ENCODE peak calls at places on chromosomes 7 and 10, in ten cellular contexts. F is HCT116, J is cardiac muscle cell, Q is lower lobe of right lung, V is hepatocyte, B is GM06990, Y is colonic mucosa, I is A549, T is left ventricle myocardium inferior, G is right lobe of liver. Z is an unnamed sample.

GRCh38 chr7:43888983-43889945 is 17.1 kb downstream of the URGCP start:
- DNase-seq in F (no peak), Q (no peak), I (no peak), G (no peak), V (no peak), B (no peak), Y (no peak), J (no peak), T (no peak), Z (peak; percentile 37)

GRCh38 chr10:60460058-60460457 is 70.4 kb upstream of the ANK3 start:
- DNase-seq in Y (no peak), Q (no peak), B (no peak), V (no peak), G (no peak), J (no peak), T (no peak), I (no peak), F (no peak), Z (no peak)

GRCh38 chr10:14889318-14889717 is 10.7 kb downstream of the SUV39H2 start:
- DNase-seq in F (no peak), G (no peak), V (no peak), I (peak; percentile 32), B (no peak), T (no peak), Q (no peak), Y (no peak), J (no peak), Z (peak; percentile 29)

GRCh38 chr10:92849234-92849525 is 860 bp downstream of the EXOC6 start:
- DNase-seq in G (no peak), I (no peak), B (no peak), J (no peak), F (no peak), V (no peak), Y (no peak), T (no peak), Q (no peak), Z (peak; percentile 31)

GRCh38 chr10:58305821-58306220 is 29.0 kb upstream of the UBE2D1 start:
- DNase-seq in Y (no peak), F (no peak), Q (no peak), J (no peak), V (no peak), I (no peak), T (no peak), B (no peak), G (no peak), Z (no peak)

GRCh38 chr7:155998328-155998691 is 186.0 kb upstream of the SHH start:
- DNase-seq in I (no peak), T (no peak), Q (no peak), V (no peak), F (no peak), B (no peak), G (no peak), Y (no peak), J (no peak), Z (no peak)

GRCh38 chr10:97023401-97024180 is 162.2 kb downstream of the SLIT1 start:
- DNase-seq in T (no peak), V (no peak), Y (no peak), I (no peak), G (no peak), F (no peak), J (no peak), B (no peak), Q (no peak), Z (peak; percentile 39)

GRCh38 chr7:129902788-129903422 is 49.9 kb downstream of the UBE2H start:
- DNase-seq in J (no peak), Y (no peak), B (no peak), I (no peak), V (no peak), T (no peak), F (no peak), Q (no peak), G (no peak), Z (no peak)

GRCh38 chr10:110303681-110304080 is 1.0 kb downstream of the SMNDC1 start:
- DNase-seq in G (no peak), T (no peak), V (no peak), B (no peak), Y (no peak), Q (no peak), J (no peak), F (no peak), I (no peak), Z (no peak)

GRCh38 chr7:22831602-22832001 is 9.0 kb upstream of the TOMM7 start:
- DNase-seq in Q (no peak), B (no peak), J (no peak), Y (no peak), G (no peak), V (no peak), F (no peak), I (no peak), T (no peak), Z (no peak)

GRCh38 chr10:46995234-46995633 is 84.0 kb downstream of the PTPN20 start:
- DNase-seq in F (no peak), V (no peak), J (peak; percentile 6), T (no peak), B (no peak), G (no peak), Q (no peak), Y (no peak), I (no peak), Z (no peak)

GRCh38 chr10:46998192-46998591 is 87.0 kb downstream of the PTPN20 start:
- DNase-seq in B (no peak), I (no peak), V (no peak), Y (no peak), F (no peak), J (no peak), T (no peak), G (no peak), Q (no peak), Z (no peak)

GRCh38 chr10:46998595-46998994 is 87.4 kb downstream of the PTPN20 start:
- DNase-seq in Y (no peak), V (no peak), J (no peak), I (no peak), F (no peak), Q (no peak), T (no peak), G (no peak), B (no peak), Z (no peak)

DNA sequence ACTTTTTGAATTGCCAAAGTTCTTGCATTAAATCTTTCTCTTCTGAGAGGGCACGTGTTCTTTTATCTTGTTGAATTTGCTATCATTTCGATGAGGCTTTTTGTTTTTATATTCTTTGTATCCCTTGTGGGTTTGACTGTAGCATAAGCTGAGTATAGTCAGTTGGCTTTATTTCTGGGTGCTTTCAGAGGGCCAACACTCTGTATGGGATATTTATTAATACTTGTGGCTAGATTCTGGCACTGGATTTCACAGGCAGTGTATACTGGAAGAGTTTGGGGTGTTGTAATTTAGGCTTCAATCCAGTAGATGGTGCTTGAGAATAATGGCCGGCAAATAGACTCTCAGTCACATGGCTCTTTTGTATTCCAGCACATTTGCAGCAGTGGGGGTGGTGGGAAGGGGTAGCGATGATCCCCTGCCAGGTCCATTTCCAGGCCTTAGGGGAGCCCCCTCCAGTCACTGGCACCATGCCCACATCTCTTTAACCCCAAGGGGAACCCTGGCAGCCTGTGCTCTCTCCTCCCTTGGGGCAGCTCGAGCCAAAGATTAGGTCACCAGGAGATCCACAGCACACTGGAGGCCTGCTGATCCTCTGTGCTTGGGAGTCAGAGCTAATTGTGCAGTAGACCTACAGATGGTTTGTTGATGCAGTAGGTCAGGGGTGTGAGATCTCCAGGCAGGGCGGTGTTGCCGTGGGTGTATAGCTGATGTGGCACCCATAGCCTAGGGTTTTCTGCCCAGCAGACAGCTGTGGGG is 81.7 kb downstream of the PTPN20 start:
- DNase-seq in Q (peak; percentile 45), T (peak; percentile 15), J (peak; percentile 47), I (peak; percentile 31), B (peak; percentile 18), F (peak; percentile 45), V (peak; percentile 18), Y (peak; percentile 43), G (peak; percentile 46), Z (peak; percentile 53)
- TF ChIP-seq CTCF in Q (peak; percentile 24), T (peak; percentile 33), J (peak; percentile 61), I (peak; percentile 32), B (peak; percentile 50), F (peak; percentile 57), V (peak; percentile 47), Y (peak; percentile 30), G (no peak), Z (peak; percentile 53)

GRCh38 chr10:80493482-80494021 is 39.4 kb downstream of the TSPAN14 start:
- DNase-seq in T (no peak), J (no peak), I (peak; percentile 51), G (no peak), V (no peak), Q (no peak), B (no peak), F (no peak), Y (no peak), Z (peak; percentile 79)
- H3K4me3 ChIP-seq in T (no peak overlapping the region), J (no peak overlapping the region), I (no peak overlapping the region), G (no peak overlapping the region), V (no peak overlapping the region), Q (no peak overlapping the region), B (no peak overlapping the region), F (no peak overlapping the region), Y (no peak overlapping the region), Z (no peak overlapping the region)

DNA sequence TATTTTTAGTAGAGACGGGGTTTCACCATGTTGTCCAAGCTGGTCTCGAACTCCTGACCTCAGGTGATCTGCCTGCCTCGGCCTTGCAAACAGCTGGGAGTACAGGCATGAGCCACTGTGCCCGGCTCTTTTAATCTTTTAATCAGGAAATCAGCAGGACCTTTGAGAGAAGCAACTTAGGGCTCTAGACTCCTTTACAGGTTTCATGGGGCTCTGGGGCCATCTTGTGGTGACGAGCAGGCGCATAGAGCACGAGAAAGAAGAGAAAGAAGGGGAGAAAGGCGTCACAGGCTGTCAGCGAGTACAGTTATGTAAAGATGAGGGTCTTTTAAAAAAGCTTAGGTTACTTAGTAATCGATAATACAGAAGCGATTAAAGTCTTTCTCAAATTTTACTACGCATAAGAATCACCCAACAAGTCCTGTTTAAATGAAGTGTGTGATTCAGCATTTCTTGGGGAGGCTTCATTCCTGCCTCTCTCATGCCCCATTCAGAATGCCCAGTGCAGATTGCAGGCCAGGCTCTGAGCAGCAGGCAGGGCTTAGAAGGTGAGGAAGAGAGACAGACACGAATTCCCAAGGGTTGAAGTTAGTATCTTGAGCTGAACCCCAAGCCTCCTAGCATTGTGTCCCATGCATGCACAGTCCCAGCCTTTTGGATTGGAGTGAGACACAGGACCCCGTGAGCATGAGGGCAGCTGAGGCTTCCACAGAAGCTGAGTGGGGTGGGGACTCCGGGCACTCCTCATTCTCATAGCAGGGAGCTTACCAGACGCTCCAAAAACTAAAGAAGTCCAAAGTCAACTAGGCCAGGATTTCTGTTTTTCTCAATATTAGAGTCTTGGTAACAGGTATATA is 23.6 kb upstream of the PFKP start:
- DNase-seq in J (peak; percentile 81), Y (peak; percentile 72), T (peak; percentile 52), V (peak; percentile 83), B (no peak), F (peak; percentile 74), I (peak; percentile 89), G (no peak), Q (peak; percentile 64), Z (peak; percentile 79)
- TF ChIP-seq CTCF in J (peak; percentile 83), Y (peak; percentile 63), T (peak; percentile 75), V (peak; percentile 87), B (peak; percentile 84), F (peak; percentile 75), I (peak; percentile 91), G (peak; percentile 47), Q (peak; percentile 71), Z (peak; percentile 81)

DNA sequence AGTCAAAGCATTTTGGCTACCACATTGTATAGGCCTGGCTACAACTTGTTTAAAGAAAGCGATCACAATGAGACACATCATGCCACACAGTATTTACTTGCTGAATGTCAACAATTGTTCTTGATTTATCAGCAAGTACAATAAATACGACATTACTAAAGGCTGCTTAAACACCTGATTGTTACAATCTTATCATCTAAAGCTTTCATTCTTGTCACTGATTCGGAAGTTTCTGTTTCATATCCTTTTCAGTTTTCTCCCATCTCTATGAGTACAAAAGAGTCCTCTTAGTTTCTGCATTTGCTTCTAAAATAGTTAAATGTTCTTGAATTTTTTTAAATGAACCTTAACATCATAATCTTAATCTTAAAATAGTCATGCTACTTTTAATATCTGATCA is 128.1 kb upstream of the LRRN3 start:
- DNase-seq in Q (no peak), J (no peak), Y (no peak), T (no peak), B (no peak), G (no peak), I (no peak), V (no peak), F (no peak), Z (no peak)
- H3K4me3 ChIP-seq in Q (no peak overlapping the region), J (no peak overlapping the region), Y (no peak overlapping the region), T (no peak overlapping the region), B (no peak overlapping the region), G (no peak overlapping the region), I (no peak overlapping the region), V (no peak overlapping the region), F (no peak overlapping the region), Z (no peak overlapping the region)

Z was measured in fibroblast of pulmonary artery.